ENCODE peak calls at places on chromosome 6, in four cellular contexts. Y is tibial artery, A is posterior cingulate gyrus, G is NCI-H187 treated with DMSO at 0.1 percent for 48 hours. Z is an unnamed sample.

GRCh38 chr6:89148016-89148750 is 2.3 kb downstream of the PM20D2 start:
- DNase-seq in Y (no peak), A (no peak), G (no peak), Z (no peak)

GRCh38 chr6:142902636-142903053 is 42.3 kb downstream of the HIVEP2 start:
- DNase-seq in A (peak), Y (peak), G (no peak), Z (peak)

GRCh38 chr6:33172307-33173227 is 19.7 kb downstream of the COL11A2 start:
- DNase-seq in G (no peak), Y (no peak), A (no peak), Z (peak)

GRCh38 chr6:69084746-69085335 is 449.8 kb downstream of the ADGRB3 start:
- DNase-seq in Y (no peak), A (no peak), G (no peak), Z (no peak)

GRCh38 chr6:2943564-2943955 is 27.8 kb downstream of the SERPINB6 start:
- DNase-seq in Y (no peak), G (no peak), A (no peak), Z (no peak)

GRCh38 chr6:97186416-97186999 is 96.5 kb downstream of the MMS22L start:
- DNase-seq in A (peak), Y (peak), G (no peak), Z (peak)

GRCh38 chr6:114367315-114367961 is 24.6 kb upstream of the HS3ST5 start:
- DNase-seq in A (no peak), G (no peak), Y (no peak), Z (no peak)

GRCh38 chr6:15879372-15880261 is 216.8 kb upstream of the DTNBP1 start:
- DNase-seq in Y (peak), G (no peak), A (peak), Z (peak)

GRCh38 chr6:134739299-134740090 is 210.4 kb downstream of the ALDH8A1 start:
- DNase-seq in G (no peak), A (no peak), Y (no peak), Z (no peak)

GRCh38 chr6:152206072-152206818 is 398.8 kb downstream of the ESR1 start:
- DNase-seq in Y (no peak), G (no peak), A (no peak), Z (peak)

GRCh38 chr6:26483727-26484126 is 16.4 kb upstream of the BTN1A1 start:
- DNase-seq in Y (no peak), G (no peak), A (no peak), Z (no peak)

GRCh38 chr6:145031001-145031400 is 704.3 kb downstream of the EPM2A start:
- DNase-seq in Y (no peak), A (no peak), G (no peak), Z (peak)

GRCh38 chr6:147033267-147033666 is 170.9 kb upstream of the STXBP5 start:
- DNase-seq in G (no peak), Y (no peak), A (no peak), Z (peak)

GRCh38 chr6:30322527-30323501 is 3.9 kb upstream of the TRIM39 start:
- DNase-seq in G (no peak), Y (no peak), A (no peak), Z (no peak)

GRCh38 chr6:84278311-84278710 is 50.9 kb upstream of the CEP162 start:
- DNase-seq in A (no peak), G (no peak), Y (no peak), Z (peak)

GRCh38 chr6:140366991-140367390 is 992.5 kb upstream of the CITED2 start:
- DNase-seq in G (no peak), Y (no peak), A (no peak), Z (no peak)

GRCh38 chr6:80214436-80215022 is 108.1 kb downstream of the BCKDHB start:
- DNase-seq in Y (no peak), A (peak), G (no peak), Z (peak)